ENCODE peak calls at places on chromosomes 11 and 22, in five cellular contexts. Y, V, X, U and K are unnamed samples.
A peak's percentile ranks its signal among the peaks of the same experiment; 100 is the strongest.

GRCh38 chr11:66987158-66987620 is 12.1 kb downstream of the C11orf86 start:
- DNase-seq in V (peak; percentile 78), Y (no peak), X (no peak), U (no peak), K (no peak)

GRCh38 chr11:12469451-12469850 is 92.1 kb downstream of the PARVA start:
- DNase-seq in X (no peak), V (no peak), Y (no peak), U (no peak), K (no peak)

GRCh38 chr22:17258015-17258827 is 39.0 kb upstream of the ADA2 start:
- DNase-seq in U (peak; percentile 71), Y (peak; percentile 33), V (peak; percentile 92), X (no peak), K (peak; percentile 75)

GRCh38 chr22:21685164-21685513 is 19.3 kb downstream of the PPIL2 start:
- DNase-seq in V (no peak), Y (no peak), U (no peak), X (no peak), K (no peak)

GRCh38 chr11:12598330-12599256 is 75.6 kb upstream of the TEAD1 start:
- DNase-seq in X (no peak), U (no peak), Y (peak; percentile 55), V (no peak), K (no peak)

GRCh38 chr11:12840871-12841516 is 166.8 kb downstream of the TEAD1 start:
- DNase-seq in X (no peak), U (peak; percentile 64), V (no peak), Y (peak; percentile 75), K (no peak)

GRCh38 chr11:126704144-126704543 is 296.4 kb downstream of the KIRREL3 start:
- DNase-seq in V (no peak), X (no peak), U (no peak), Y (no peak), K (no peak)

GRCh38 chr22:19178065-19178658 is 374 bp downstream of the SLC25A1 start:
- DNase-seq in V (no peak), Y (peak; percentile 51), X (no peak), U (peak; percentile 52), K (peak; percentile 55)

GRCh38 chr11:119319702-119320592 is 3.0 kb upstream of the MCAM start:
- DNase-seq in V (no peak), X (no peak), U (no peak), Y (no peak), K (no peak)

GRCh38 chr22:22452211-22452610 is 56.3 kb downstream of the ZNF280B start:
- DNase-seq in V (no peak), Y (no peak), U (no peak), X (no peak), K (no peak)

GRCh38 chr22:23177197-23177596 is 3.1 kb upstream of the BCR start:
- DNase-seq in U (peak; percentile 97), X (no peak), V (no peak), Y (no peak), K (no peak)

GRCh38 chr11:113677648-113678047 is 28.5 kb downstream of the TMPRSS5 start:
- DNase-seq in U (no peak), Y (no peak), X (no peak), V (no peak), K (no peak)

GRCh38 chr11:924406-925157 is 1.1 kb upstream of the AP2A2 start:
- DNase-seq in Y (no peak), X (no peak), U (no peak), V (no peak), K (no peak)

GRCh38 chr11:99773646-99774045 is 752.9 kb downstream of the CNTN5 start:
- DNase-seq in V (no peak), U (no peak), Y (peak; percentile 97), X (no peak), K (no peak)

GRCh38 chr11:122114976-122115375 is 1.0 kb downstream of the BLID start:
- DNase-seq in Y (no peak), V (no peak), X (no peak), U (no peak), K (no peak)

GRCh38 chr11:29280452-29280851 is 736.4 kb downstream of the KCNA4 start:
- DNase-seq in V (no peak), Y (no peak), U (no peak), X (no peak), K (no peak)

GRCh38 chr11:45383229-45383628 is 97.1 kb upstream of the SYT13 start:
- DNase-seq in V (no peak), Y (peak; percentile 65), U (no peak), X (no peak), K (no peak)

GRCh38 chr22:33447733-33448132 is 389.6 kb upstream of the SYN3 start:
- DNase-seq in X (no peak), U (no peak), V (no peak), Y (no peak), K (no peak)

GRCh38 chr22:45717787-45718186 is 46.2 kb downstream of the ATXN10 start:
- DNase-seq in V (no peak), Y (peak; percentile 74), U (peak; percentile 42), X (no peak), K (no peak)

GRCh38 chr11:6757373-6757967 is 14.3 kb downstream of the OR2AG2 start:
- DNase-seq in U (peak; percentile 52), Y (peak; percentile 62), V (peak; percentile 60), X (no peak), K (peak; percentile 43)

GRCh38 chr11:22920939-22921565 is 60.8 kb upstream of the CCDC179 start:
- DNase-seq in U (peak; percentile 41), Y (peak; percentile 69), X (peak; percentile 17), V (peak; percentile 51), K (peak; percentile 26)

GRCh38 chr11:104918113-104918824 is 20.0 kb upstream of the CASP12 start:
- DNase-seq in X (no peak), Y (peak; percentile 67), V (no peak), U (peak; percentile 7), K (no peak)

GRCh38 chr11:116072776-116073175 is 568.6 kb upstream of the CADM1 start:
- DNase-seq in V (peak; percentile 67), U (no peak), Y (no peak), X (no peak), K (peak; percentile 20)

GRCh38 chr22:24153353-24153752 is 27.9 kb upstream of the SUSD2 start:
- DNase-seq in V (no peak), X (no peak), Y (peak; percentile 74), U (no peak), K (no peak)

GRCh38 chr22:17867160-17867785 is 93.0 kb upstream of the BID start:
- DNase-seq in Y (no peak), V (no peak), X (no peak), U (no peak), K (no peak)

GRCh38 chr11:43573233-43573632 is 107.3 kb upstream of the HSD17B12 start:
- DNase-seq in U (peak; percentile 17), V (peak; percentile 69), X (no peak), Y (no peak), K (no peak)

GRCh38 chr11:6319001-6319878 is 1.1 kb downstream of the CAVIN3 start:
- DNase-seq in V (peak; percentile 59), Y (no peak), U (peak; percentile 35), X (no peak), K (no peak)

GRCh38 chr11:34204396-34205279 is 99.2 kb downstream of the NAT10 start:
- DNase-seq in U (no peak), V (no peak), Y (no peak), X (no peak), K (no peak)

GRCh38 chr11:44999068-44999467 is 48.4 kb upstream of the TP53I11 start:
- DNase-seq in X (no peak), Y (no peak), V (no peak), U (no peak), K (no peak)

GRCh38 chr11:22554221-22554620 is 71.4 kb downstream of the FANCF start:
- DNase-seq in X (no peak), Y (no peak), U (no peak), V (no peak), K (no peak)

GRCh38 chr22:44930016-44930710 is 79.6 kb downstream of the PHF21B start:
- DNase-seq in V (no peak), X (no peak), U (no peak), Y (no peak), K (no peak)

GRCh38 chr11:64058494-64058893 is 22.8 kb downstream of the FLRT1 start:
- DNase-seq in Y (no peak), V (no peak), U (no peak), X (no peak), K (no peak)

GRCh38 chr11:100887659-100888058 is 200.6 kb downstream of the ARHGAP42 start:
- DNase-seq in V (no peak), U (no peak), Y (no peak), X (no peak), K (no peak)

GRCh38 chr11:100888836-100889235 is 201.7 kb downstream of the ARHGAP42 start:
- DNase-seq in X (no peak), V (no peak), U (no peak), Y (peak; percentile 71), K (no peak)

GRCh38 chr11:100889758-100890157 is 202.7 kb downstream of the ARHGAP42 start:
- DNase-seq in Y (no peak), V (no peak), U (no peak), X (no peak), K (no peak)

GRCh38 chr11:100892886-100893285 is 205.8 kb downstream of the ARHGAP42 start:
- DNase-seq in U (no peak), X (no peak), Y (no peak), V (no peak), K (no peak)

DNA sequence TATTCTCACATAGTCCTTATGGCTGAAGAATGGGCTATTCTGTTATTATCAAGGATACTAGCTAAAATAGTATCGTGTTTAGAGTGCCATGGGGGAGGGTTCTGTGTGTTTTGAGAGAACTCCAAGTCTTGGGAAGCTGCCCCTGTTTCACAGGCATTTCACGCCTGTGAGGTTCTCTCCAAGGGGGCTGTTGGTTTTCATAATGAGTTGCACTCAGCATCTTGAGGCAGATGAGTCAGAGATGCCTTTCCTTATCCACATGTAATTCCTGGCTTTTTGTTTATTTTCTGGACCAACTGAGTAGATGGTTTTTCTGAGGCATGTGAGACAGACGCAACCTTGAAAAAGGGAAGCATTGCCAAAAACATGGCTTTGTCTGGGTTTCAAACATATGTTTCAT is 203.7 kb downstream of the ARHGAP42 start:
- DNase-seq in Y (peak; percentile 90), V (no peak), X (no peak), U (no peak), K (no peak)
- H2BK120ac ChIP-seq in Y (no peak overlapping the region), V (no peak overlapping the region), X (no peak overlapping the region), U (no peak overlapping the region), K (no peak overlapping the region)

DNA sequence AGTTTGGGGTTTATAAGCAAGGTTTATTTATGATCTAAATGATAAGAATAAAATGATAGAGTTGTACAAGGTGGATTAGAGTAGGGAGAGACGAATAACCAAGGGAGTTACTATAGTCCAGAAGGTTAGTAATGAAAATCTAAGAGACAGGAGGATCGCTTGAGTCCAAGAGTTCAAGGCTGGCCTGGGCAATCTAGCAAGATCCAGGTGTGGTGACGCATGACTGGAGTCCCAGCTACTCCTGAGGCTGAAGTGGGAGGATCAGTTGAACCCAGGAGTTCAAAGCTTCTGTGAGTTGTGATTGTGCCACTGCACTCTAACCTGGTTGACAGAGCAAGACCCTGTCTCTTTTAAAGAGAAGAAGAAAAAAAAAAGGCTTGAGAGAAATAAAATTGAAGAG is 12.3 kb downstream of the HMGXB4 start:
- DNase-seq in Y (no peak), V (no peak), X (no peak), U (no peak), K (no peak)
- H2BK12ac ChIP-seq in Y (no peak overlapping the region), V (no peak overlapping the region), X (no peak overlapping the region), U (no peak overlapping the region), K (no peak overlapping the region)

GRCh38 chr11:94934362-94934761 is 39.0 kb downstream of the CWC15 start:
- DNase-seq in X (no peak), U (no peak), V (peak; percentile 58), Y (peak; percentile 79), K (no peak)
- H2BK120ac ChIP-seq in X (no peak overlapping the region), U (no peak overlapping the region), V (no peak overlapping the region), Y (peak overlapping the region; percentile 94), K (no peak overlapping the region)

GRCh38 chr11:109059402-109059801 is 362.6 kb upstream of the C11orf87 start:
- DNase-seq in X (no peak), V (no peak), U (no peak), Y (no peak), K (no peak)

GRCh38 chr11:109062445-109062844 is 359.5 kb upstream of the C11orf87 start:
- DNase-seq in V (no peak), Y (peak; percentile 38), X (no peak), U (peak; percentile 23), K (no peak)
- H2BK12ac ChIP-seq in V (no peak overlapping the region), Y (no peak overlapping the region), X (no peak overlapping the region), U (no peak overlapping the region), K (no peak overlapping the region)